ENCODE peak calls at places on chromosomes 11 and 22, in eight cellular contexts. Y is T47D; D is activated T-cell treated with anti-CD3 and anti-CD28 coated beads for 1 hour; K is EL; V is kidney; A is activated effector memory CD4-positive, alpha-beta T cell treated with Interleukin-2 at 50 U/mL for 16 hours; H is HT1080; N is Calu3. B is an unnamed sample.

GRCh38 chr22:22995166-22995565 is 75.2 kb upstream of the GNAZ start:
- DNase-seq in D (no peak), Y (no peak), H (no peak), A (no peak), K (no peak), V (no peak), N (no peak), B (no peak)

GRCh38 chr22:30575011-30575671 is 676 bp upstream of the GAL3ST1 start:
- DNase-seq in Y (no peak), V (no peak), A (no peak), N (no peak), K (peak; percentile 40), D (no peak), H (no peak), B (peak; percentile 54)

GRCh38 chr11:128467610-128468041 is 119.7 kb downstream of the ETS1 start:
- DNase-seq in Y (no peak), V (peak; percentile 73), A (no peak), N (peak; percentile 57), D (no peak), K (peak; percentile 100), H (peak; percentile 99), B (peak; percentile 86)

GRCh38 chr22:21009638-21010425 is 5.1 kb upstream of the P2RX6 start:
- DNase-seq in Y (peak; percentile 85), K (peak; percentile 38), N (peak; percentile 47), D (no peak), A (no peak), V (peak; percentile 35), H (peak; percentile 36), B (peak; percentile 68)

GRCh38 chr11:12693075-12693473 is 18.9 kb downstream of the TEAD1 start:
- DNase-seq in K (no peak), D (no peak), V (peak; percentile 64), Y (no peak), N (no peak), A (no peak), H (no peak), B (no peak)

GRCh38 chr11:67489860-67490726 is 7.3 kb downstream of the AIP start:
- DNase-seq in Y (no peak), V (no peak), D (no peak), N (no peak), K (no peak), A (no peak), H (no peak), B (no peak)

GRCh38 chr11:111910637-111911562 is 670 bp downstream of the CRYAB start:
- DNase-seq in A (no peak), Y (peak; percentile 9), N (no peak), V (no peak), D (no peak), H (no peak), K (no peak), B (no peak)

GRCh38 chr11:58513747-58514367 is 6.0 kb upstream of the OR5B21 start:
- DNase-seq in H (peak; percentile 56), Y (peak; percentile 83), A (no peak), N (peak; percentile 57), K (peak; percentile 74), D (no peak), V (peak; percentile 40), B (peak; percentile 76)

GRCh38 chr11:33868646-33869461 is 23.0 kb downstream of the LMO2 start:
- DNase-seq in K (no peak), N (no peak), A (no peak), H (no peak), Y (peak; percentile 16), D (no peak), V (peak; percentile 76), B (no peak)

GRCh38 chr11:112751312-112751711 is 209.9 kb upstream of the NCAM1 start:
- DNase-seq in Y (no peak), N (no peak), H (no peak), V (no peak), D (no peak), A (no peak), K (no peak), B (no peak)

GRCh38 chr11:111776398-111777093 is 10.4 kb upstream of the PPP2R1B start:
- DNase-seq in K (no peak), D (no peak), N (no peak), V (no peak), H (no peak), Y (no peak), A (no peak), B (no peak)

GRCh38 chr22:38110008-38110862 is at the start of gene BAIAP2L2:
- DNase-seq in A (no peak), K (no peak), N (peak; percentile 82), D (no peak), V (peak; percentile 81), Y (no peak), H (no peak), B (no peak)

GRCh38 chr11:14645985-14646900 is 2.6 kb downstream of the PDE3B start:
- DNase-seq in V (no peak), N (no peak), Y (no peak), K (no peak), H (no peak), A (no peak), D (no peak), B (no peak)

GRCh38 chr11:72328366-72329224 is 84.6 kb upstream of the PHOX2A start:
- DNase-seq in K (no peak), D (no peak), Y (peak; percentile 40), V (no peak), A (no peak), H (no peak), N (no peak), B (peak; percentile 34)

GRCh38 chr11:2208691-2209369 is 37.2 kb upstream of the TH start:
- DNase-seq in K (no peak), Y (peak; percentile 63), A (no peak), D (no peak), H (no peak), N (no peak), V (peak; percentile 94), B (no peak)

GRCh38 chr11:10784229-10785145 is 24.2 kb downstream of the EIF4G2 start:
- DNase-seq in D (no peak), V (no peak), A (no peak), N (no peak), Y (no peak), K (no peak), H (no peak), B (peak; percentile 85)

GRCh38 chr22:49724893-49725489 is 102.7 kb downstream of the BRD1 start:
- DNase-seq in Y (peak; percentile 64), D (peak; percentile 59), A (peak; percentile 58), N (peak; percentile 73), H (peak; percentile 54), V (peak; percentile 84), K (peak; percentile 21), B (peak; percentile 65)

GRCh38 chr11:47595029-47595428 is 818 bp upstream of the C1QTNF4 start:
- DNase-seq in K (no peak), D (no peak), V (no peak), N (no peak), Y (no peak), H (no peak), A (no peak), B (no peak)

GRCh38 chr11:19827399-19828135 is 114.9 kb downstream of the NAV2 start:
- DNase-seq in N (no peak), D (no peak), V (no peak), Y (peak; percentile 46), K (no peak), H (no peak), A (no peak), B (peak; percentile 92)

GRCh38 chr22:43320943-43321900 is 21.9 kb downstream of the SCUBE1 start:
- DNase-seq in A (no peak), H (no peak), D (no peak), N (no peak), K (no peak), V (no peak), Y (no peak), B (no peak)

GRCh38 chr22:35973388-35973787 is 55.2 kb downstream of the RBFOX2 start:
- DNase-seq in Y (no peak), A (no peak), H (no peak), N (no peak), V (no peak), D (no peak), K (no peak), B (no peak)

GRCh38 chr22:45246060-45246985 is 5.6 kb upstream of the KIAA0930 start:
- DNase-seq in A (no peak), V (peak; percentile 78), H (peak; percentile 95), Y (no peak), N (peak; percentile 80), K (peak; percentile 96), D (no peak), B (peak; percentile 91)

GRCh38 chr11:94544832-94545640 is 1.3 kb downstream of the FUT4 start:
- DNase-seq in A (no peak), D (no peak), Y (no peak), H (no peak), N (no peak), V (peak; percentile 86), K (peak; percentile 31), B (peak; percentile 49)

GRCh38 chr11:86291466-86292262 is 10.4 kb upstream of the HIKESHI start:
- DNase-seq in N (peak; percentile 62), Y (peak; percentile 65), D (peak; percentile 51), V (no peak), H (peak; percentile 56), K (peak; percentile 59), A (peak; percentile 35), B (peak; percentile 68)

GRCh38 chr11:100867601-100868000 is 180.5 kb downstream of the ARHGAP42 start:
- DNase-seq in N (no peak), D (no peak), H (no peak), A (no peak), K (no peak), V (no peak), Y (no peak), B (no peak)

GRCh38 chr11:128235958-128236357 is 351.4 kb downstream of the ETS1 start:
- DNase-seq in N (no peak), Y (no peak), H (no peak), D (no peak), A (no peak), K (no peak), V (no peak), B (no peak)

GRCh38 chr22:45671051-45671782 is 417 bp upstream of the ATXN10 start:
- DNase-seq in D (no peak), H (no peak), V (no peak), Y (no peak), N (no peak), A (no peak), K (no peak), B (peak; percentile 41)

GRCh38 chr11:87300640-87301381 is 263.1 kb downstream of the TMEM135 start:
- DNase-seq in K (no peak), Y (peak; percentile 23), V (no peak), A (no peak), D (no peak), N (no peak), H (no peak), B (no peak)

GRCh38 chr11:134500621-134501020 is 88.6 kb upstream of the B3GAT1 start:
- DNase-seq in Y (no peak), V (peak; percentile 12), H (no peak), D (no peak), K (no peak), N (no peak), A (no peak), B (no peak)

GRCh38 chr22:44583854-44584253 is 85.8 kb upstream of the RTL6 start:
- DNase-seq in V (peak; percentile 54), N (no peak), D (no peak), A (no peak), K (no peak), Y (no peak), H (no peak), B (no peak)

GRCh38 chr11:130166457-130166784 is 6.8 kb downstream of the ST14 start:
- DNase-seq in D (no peak), A (no peak), Y (no peak), V (no peak), H (peak; percentile 96), N (peak; percentile 54), K (peak; percentile 91), B (no peak)

GRCh38 chr11:77046060-77046501 is 11.9 kb downstream of the B3GNT6 start:
- DNase-seq in Y (peak; percentile 80), A (peak; percentile 29), N (peak; percentile 89), K (peak; percentile 19), H (no peak), D (peak; percentile 44), V (no peak), B (peak; percentile 56)

GRCh38 chr11:64385953-64386704 is 27.2 kb downstream of the RPS6KA4 start:
- DNase-seq in K (peak; percentile 93), V (no peak), H (peak; percentile 79), D (no peak), A (no peak), Y (peak; percentile 87), N (peak; percentile 12), B (peak; percentile 53)